ENCODE peak calls at places on chromosomes 5 and 9, in four cellular contexts. L is heart right ventricle, S is ovary, T is lung. I is an unnamed sample.

GRCh38 chr9:127578952-127579853 is 32.9 kb upstream of the STXBP1 start:
- DNase-seq in L (peak; percentile 85), S (peak; percentile 88), T (peak; percentile 91), I (peak; percentile 62)

GRCh38 chr5:57804007-57804444 is 321.4 kb upstream of the ACTBL2 start:
- DNase-seq in L (no peak), S (no peak), T (no peak), I (no peak)

GRCh38 chr5:68141494-68141893 is 74.1 kb upstream of the PIK3R1 start:
- DNase-seq in L (no peak), S (no peak), T (no peak), I (no peak)

GRCh38 chr9:33787839-33788238 is 7.5 kb upstream of the PRSS3 start:
- DNase-seq in L (peak; percentile 44), S (no peak), T (no peak), I (no peak)

GRCh38 chr5:63923914-63924313 is 38.3 kb downstream of the HTR1A start:
- DNase-seq in L (no peak), S (no peak), T (peak; percentile 31), I (no peak)

GRCh38 chr5:84437673-84438315 is 53.1 kb upstream of the EDIL3 start:
- DNase-seq in L (no peak), S (no peak), T (no peak), I (no peak)

GRCh38 chr9:114342755-114343440 is 13.2 kb downstream of the ORM2 start:
- DNase-seq in L (no peak), S (no peak), T (no peak), I (no peak)

GRCh38 chr9:27564685-27565084 is 8.6 kb downstream of the C9orf72 start:
- DNase-seq in L (no peak), S (no peak), T (no peak), I (no peak)

GRCh38 chr9:68933434-68934318 is 80.2 kb downstream of the PRKACG start:
- DNase-seq in L (no peak), S (no peak), T (no peak), I (no peak)

GRCh38 chr9:137051145-137051724 is 2.6 kb downstream of the ENTPD2 start:
- DNase-seq in L (no peak), S (no peak), T (no peak), I (no peak)
- H3K27me3 ChIP-seq in L (peaks cover 93% of the 10 kb centered on the region), S (peaks cover 6% of the 10 kb centered on the region), T (peaks cover 12% of the 10 kb centered on the region), I (peaks cover 57% of the 10 kb centered on the region)

DNA sequence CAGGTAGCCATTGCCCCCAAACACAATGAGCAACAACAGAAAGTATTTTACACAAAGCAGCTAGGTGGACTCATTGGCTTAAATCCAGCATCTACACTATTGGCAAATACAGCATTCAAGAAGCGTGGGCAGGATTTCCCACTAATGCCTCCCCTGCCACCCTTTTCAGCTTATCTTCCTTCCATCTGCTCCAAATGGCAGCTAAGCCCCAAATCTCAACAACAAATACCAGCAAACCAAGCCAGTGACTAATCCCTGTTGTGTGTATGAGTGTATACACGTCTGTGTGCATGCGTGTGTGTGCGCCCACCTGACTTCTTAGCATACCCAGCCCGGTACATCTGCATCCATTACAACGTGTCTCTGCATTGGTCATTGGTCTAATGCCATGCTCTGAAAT is 151.2 kb upstream of the WWC1 start:
- DNase-seq in L (no peak), S (no peak), T (no peak), I (no peak)
- H3K27ac ChIP-seq in L (no peak overlapping the region), S (no peak overlapping the region), T (no peak overlapping the region), I (no peak overlapping the region)

DNA sequence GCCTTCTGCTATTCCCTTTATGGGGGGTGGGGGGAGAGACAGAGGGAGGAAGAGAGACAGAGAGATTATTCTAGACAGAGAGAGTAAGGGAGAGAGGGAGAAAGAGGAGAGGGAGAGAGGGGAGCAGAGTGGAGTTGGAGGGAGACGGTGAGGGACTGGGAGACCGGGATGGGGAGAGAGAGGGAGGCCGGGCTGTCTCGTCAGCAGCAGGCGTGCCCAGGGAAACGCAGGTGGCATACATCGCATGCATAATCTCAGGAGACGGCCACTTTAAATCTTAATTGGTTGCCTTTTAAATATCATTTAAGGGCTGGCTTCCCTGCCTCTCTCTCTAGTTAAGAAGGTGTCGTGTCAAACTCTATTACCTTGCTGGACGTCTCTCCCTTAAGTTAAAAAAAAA is 8.4 kb downstream of the IRX4 start:
- DNase-seq in L (no peak), S (no peak), T (no peak), I (peak; percentile 51)
- H3K27me3 ChIP-seq in L (peaks cover 69% of the 10 kb centered on the region), S (peaks cover 2% of the 10 kb centered on the region), T (peaks cover 29% of the 10 kb centered on the region), I (peaks cover 69% of the 10 kb centered on the region)

GRCh38 chr9:130847306-130848217 is 12.5 kb downstream of the ABL1 start:
- DNase-seq in L (peak; percentile 84), S (peak; percentile 73), T (peak; percentile 72), I (peak; percentile 86)

GRCh38 chr9:130849356-130849755 is 14.3 kb downstream of the ABL1 start:
- DNase-seq in L (no peak), S (no peak), T (no peak), I (no peak)

GRCh38 chr9:130845254-130845653 is 10.2 kb downstream of the ABL1 start:
- DNase-seq in L (no peak), S (no peak), T (no peak), I (no peak)

GRCh38 chr9:130845901-130846381 is 10.9 kb downstream of the ABL1 start:
- DNase-seq in L (peak; percentile 63), S (peak; percentile 61), T (no peak), I (no peak)

DNA sequence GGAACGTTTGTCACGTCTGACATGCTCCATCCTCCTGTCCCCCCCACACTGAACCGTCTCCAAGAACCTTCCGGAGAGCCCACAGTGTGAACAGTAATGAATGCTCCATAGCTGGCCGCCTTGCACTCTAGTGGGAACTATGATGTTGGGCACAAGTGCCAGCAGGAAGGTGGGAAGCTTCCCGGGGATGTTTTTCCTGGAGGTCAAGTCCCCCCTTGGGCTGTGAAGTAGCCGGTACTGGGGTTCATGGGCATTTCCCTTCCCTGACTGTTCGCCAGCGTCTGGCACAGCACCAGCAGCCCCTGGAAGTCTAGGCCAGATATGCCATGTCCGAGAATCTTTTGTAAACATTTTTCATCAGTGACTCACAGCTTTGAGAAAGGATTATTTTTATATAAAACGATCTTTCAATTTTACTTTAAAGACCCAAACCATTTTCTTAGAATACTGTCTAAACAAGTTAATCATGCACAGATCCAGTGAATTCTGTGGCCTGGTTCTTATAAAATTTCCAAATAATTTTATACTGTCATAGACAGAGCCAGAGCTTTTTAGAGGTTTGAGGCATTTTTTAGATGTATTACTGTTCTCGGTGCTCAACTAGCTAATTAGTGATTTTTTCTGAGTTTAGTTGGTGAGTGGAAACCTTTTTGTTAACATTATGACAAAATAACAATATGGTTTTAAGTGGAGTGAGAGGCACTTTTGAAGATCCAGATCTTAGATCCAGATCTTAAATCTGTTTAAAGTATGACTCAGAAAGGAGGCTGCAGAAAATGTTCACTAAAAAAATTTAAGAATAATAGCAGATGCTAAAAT is 11.6 kb downstream of the ABL1 start:
- DNase-seq in L (no peak), S (peak; percentile 83), T (no peak), I (no peak)
- H3K27ac ChIP-seq in L (peak overlapping the region; percentile 76), S (peak overlapping the region; percentile 95), T (peak overlapping the region; percentile 71), I (peak overlapping the region; percentile 96)

I was measured in GM23338.